ENCODE peak calls at places on chromosomes 11 and 22, in five cellular contexts. K is lower lobe of right lung, L is astrocyte of the spinal cord, C is mucosa of descending colon, A is coronary artery. Y is an unnamed sample.

GRCh38 chr22:47681766-47682165 is 919.3 kb downstream of the TBC1D22A start:
- DNase-seq in K (no peak), L (no peak), C (no peak), A (no peak), Y (no peak)

GRCh38 chr11:11265994-11266606 is 87.0 kb downstream of the CSNK2A3 start:
- DNase-seq in K (peak), L (peak), C (peak), A (no peak), Y (peak)

GRCh38 chr22:50730941-50731661 is 6.9 kb upstream of the ACR start:
- DNase-seq in K (peak), L (no peak), C (no peak), A (no peak), Y (peak)

GRCh38 chr22:46638601-46639431 is 18.6 kb downstream of the GRAMD4 start:
- DNase-seq in K (peak), L (no peak), C (no peak), A (no peak), Y (peak)

GRCh38 chr22:24391836-24392217 is 35.6 kb upstream of the ADORA2A start:
- DNase-seq in K (no peak), L (peak), C (no peak), A (no peak), Y (no peak)

GRCh38 chr11:95230054-95231034 is 658 bp downstream of the SESN3 start:
- DNase-seq in K (no peak), L (peak), C (peak), A (peak), Y (no peak)

GRCh38 chr11:765025-765801 is 12.1 kb downstream of the GATD1 start:
- DNase-seq in K (peak), L (peak), C (peak), A (peak), Y (no peak)

GRCh38 chr22:29216873-29217666 is 11.4 kb downstream of the EMID1 start:
- DNase-seq in K (no peak), L (no peak), C (no peak), A (peak), Y (no peak)

GRCh38 chr11:83272627-83273026 is 13.5 kb downstream of the CCDC90B start:
- DNase-seq in K (no peak), L (peak), C (no peak), A (no peak), Y (no peak)

GRCh38 chr22:23791737-23792645 is 5.2 kb downstream of the SMARCB1 start:
- DNase-seq in K (peak), L (no peak), C (no peak), A (no peak), Y (no peak)

GRCh38 chr11:104064016-104064630 is 27.7 kb downstream of the DDI1 start:
- DNase-seq in K (no peak), L (no peak), C (no peak), A (no peak), Y (no peak)

GRCh38 chr11:80495116-80495515 is 1054.3 kb upstream of the TENM4 start:
- DNase-seq in K (no peak), L (no peak), C (no peak), A (no peak), Y (no peak)

GRCh38 chr22:29268511-29269229 is 602 bp downstream of the EWSR1 start:
- DNase-seq in K (peak), L (peak), C (peak), A (no peak), Y (peak)

GRCh38 chr11:119744577-119744976 is 15.6 kb upstream of the NECTIN1 start:
- DNase-seq in K (no peak), L (no peak), C (no peak), A (no peak), Y (peak)

GRCh38 chr22:24583221-24583971 is 9.5 kb downstream of the LRRC75B start:
- DNase-seq in K (no peak), L (peak), C (peak), A (no peak), Y (no peak)

GRCh38 chr11:108929241-108929640 is 264.4 kb downstream of the DDX10 start:
- DNase-seq in K (no peak), L (peak), C (no peak), A (no peak), Y (no peak)

GRCh38 chr22:22133910-22134309 is 110.7 kb upstream of the VPREB1 start:
- DNase-seq in K (no peak), L (no peak), C (no peak), A (no peak), Y (no peak)

GRCh38 chr11:121091492-121092179 is 9.4 kb upstream of the TECTA start:
- DNase-seq in K (no peak), L (no peak), C (no peak), A (no peak), Y (no peak)

GRCh38 chr11:36090351-36091245 is 146.7 kb downstream of the LDLRAD3 start:
- DNase-seq in K (no peak), L (no peak), C (no peak), A (no peak), Y (no peak)

GRCh38 chr11:45252134-45252856 is 33.8 kb downstream of the SYT13 start:
- DNase-seq in K (peak), L (peak), C (peak), A (no peak), Y (peak)

GRCh38 chr11:86919557-86920210 is 35.5 kb downstream of the FZD4 start:
- DNase-seq in K (no peak), L (peak), C (peak), A (no peak), Y (no peak)

GRCh38 chr11:83827520-83827919 is 541.4 kb upstream of the CCDC90B start:
- DNase-seq in K (no peak), L (peak), C (no peak), A (no peak), Y (no peak)

GRCh38 chr11:20355221-20356219 is 8.0 kb upstream of the HTATIP2 start:
- DNase-seq in K (no peak), L (peak), C (peak), A (no peak), Y (no peak)

GRCh38 chr11:20002312-20003216 is 157.7 kb downstream of the DBX1 start:
- DNase-seq in K (no peak), L (no peak), C (no peak), A (no peak), Y (no peak)

GRCh38 chr11:29781268-29781667 is 235.6 kb downstream of the KCNA4 start:
- DNase-seq in K (no peak), L (no peak), C (no peak), A (no peak), Y (no peak)

GRCh38 chr11:69674886-69675714 is at the start of gene LTO1:
- DNase-seq in K (peak), L (peak), C (peak), A (peak), Y (peak)
- TF ChIP-seq CTCF in K (no peak), L (no peak), C (no peak), A (no peak), Y (no peak)

DNA sequence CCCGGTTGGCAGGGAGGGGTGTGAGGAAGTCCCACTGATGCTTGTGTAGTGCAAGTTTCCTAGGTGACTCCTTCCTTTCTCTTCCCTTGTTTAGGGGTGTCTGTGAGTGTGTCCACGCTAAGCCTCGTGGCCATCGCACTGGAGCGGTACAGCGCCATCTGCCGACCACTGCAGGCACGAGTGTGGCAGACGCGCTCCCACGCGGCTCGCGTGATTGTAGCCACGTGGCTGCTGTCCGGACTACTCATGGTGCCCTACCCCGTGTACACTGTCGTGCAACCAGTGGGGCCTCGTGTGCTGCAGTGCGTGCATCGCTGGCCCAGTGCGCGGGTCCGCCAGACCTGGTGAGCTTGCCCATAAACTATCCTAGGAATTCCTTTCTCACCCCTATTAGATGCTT is 10.4 kb downstream of the CCKBR start:
- DNase-seq in K (no peak), L (no peak), C (no peak), A (no peak), Y (no peak)
- TF ChIP-seq CTCF in K (peak), L (no peak), C (no peak), A (no peak), Y (no peak)

GRCh38 chr22:44337658-44338004 is 24.9 kb upstream of the SHISAL1 start:
- DNase-seq in K (no peak), L (peak), C (no peak), A (no peak), Y (no peak)
- TF ChIP-seq CTCF in K (no peak), L (no peak), C (no peak), A (no peak), Y (no peak)

DNA sequence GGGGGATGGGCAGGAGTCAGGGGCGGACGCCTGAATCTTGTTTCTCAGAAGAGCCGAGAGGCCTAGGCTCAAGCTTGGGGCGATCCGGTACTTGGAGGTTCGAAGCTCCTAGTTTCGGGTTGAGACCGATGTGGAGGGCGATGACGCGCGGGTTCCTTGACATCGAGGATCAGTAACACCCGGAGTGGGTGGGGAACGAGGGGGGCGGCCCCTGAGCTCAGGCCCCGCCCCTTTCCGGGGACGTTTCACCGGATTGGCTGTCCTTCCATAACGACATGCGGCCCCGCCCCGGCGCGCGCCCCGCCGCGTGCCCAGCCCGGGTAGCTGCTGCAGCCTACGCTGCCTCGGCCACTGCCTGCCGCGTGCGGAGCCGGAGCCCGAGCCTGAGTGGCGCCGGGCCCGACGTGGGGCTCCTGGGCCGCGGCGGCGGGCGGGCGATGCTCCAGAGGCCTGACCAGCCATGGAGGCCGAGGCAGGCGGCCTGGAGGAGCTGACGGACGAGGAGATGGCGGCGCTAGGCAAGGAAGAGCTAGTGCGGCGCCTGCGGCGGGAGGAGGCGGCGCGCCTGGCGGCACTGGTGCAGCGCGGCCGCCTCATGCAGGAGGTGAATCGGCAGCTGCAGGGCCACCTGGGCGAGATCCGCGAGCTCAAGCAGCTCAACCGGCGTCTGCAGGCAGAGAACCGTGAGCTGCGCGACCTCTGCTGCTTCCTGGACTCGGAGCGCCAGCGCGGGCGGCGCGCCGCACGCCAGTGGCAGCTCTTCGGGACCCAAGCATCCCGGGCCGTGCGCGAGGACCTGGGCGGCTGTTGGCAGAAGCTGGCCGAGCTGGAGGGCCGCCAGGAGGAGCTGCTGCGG is at the start of gene CCDC85B:
- DNase-seq in K (peak), L (peak), C (peak), A (peak), Y (peak)
- TF ChIP-seq CTCF in K (no peak), L (no peak), C (no peak), A (no peak), Y (no peak)

GRCh38 chr11:111512296-111513239 is at the start of gene BTG4:
- DNase-seq in K (peak), L (no peak), C (no peak), A (no peak), Y (no peak)

GRCh38 chr11:111515591-111515990 is 1.0 kb downstream of the HOATZ start:
- DNase-seq in K (no peak), L (no peak), C (no peak), A (no peak), Y (no peak)

GRCh38 chr11:111513240-111513605 is 1.0 kb upstream of the BTG4 start:
- DNase-seq in K (no peak), L (no peak), C (no peak), A (no peak), Y (no peak)

GRCh38 chr11:111510311-111510710 is 1.9 kb downstream of the BTG4 start:
- DNase-seq in K (no peak), L (no peak), C (no peak), A (no peak), Y (no peak)

DNA sequence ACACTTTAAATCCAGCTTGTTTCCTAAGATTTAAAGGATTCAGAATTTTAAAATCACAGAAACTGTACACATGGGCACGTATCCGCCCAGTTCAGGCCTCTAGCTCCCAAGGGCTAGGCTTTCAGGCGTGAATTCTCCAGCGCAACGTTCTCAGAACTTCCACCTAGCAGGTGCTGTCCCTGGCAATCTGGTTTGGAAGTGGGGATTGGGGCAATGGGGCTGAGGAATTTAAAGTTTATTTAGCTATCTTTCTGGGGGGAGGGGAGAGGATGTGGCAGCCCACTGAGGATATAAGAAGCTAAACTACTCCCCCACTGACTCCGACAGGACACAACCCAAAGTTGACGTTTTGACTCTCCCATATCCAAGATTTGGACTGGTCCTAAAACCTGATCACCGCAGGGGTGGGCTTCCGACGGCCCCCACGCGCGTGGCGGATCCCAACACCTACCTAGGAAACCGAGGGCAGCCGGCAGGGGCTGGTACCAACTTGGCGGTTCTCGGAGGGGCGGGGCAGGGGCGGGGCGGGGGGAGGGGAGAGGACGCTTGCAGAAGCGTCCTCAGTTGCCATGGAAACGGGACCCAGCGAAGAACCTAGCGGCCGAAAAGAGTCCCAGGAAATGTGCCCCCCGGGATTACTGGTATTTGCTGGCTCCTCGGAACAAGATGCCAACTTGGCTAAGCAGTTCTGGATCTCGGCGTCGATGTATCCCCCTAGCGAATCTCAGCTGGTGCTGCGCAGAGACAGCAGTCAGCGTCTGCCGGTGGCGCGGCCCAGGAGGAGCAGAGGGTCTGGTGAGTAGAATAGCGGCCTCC is at the start of gene HOATZ:
- DNase-seq in K (peak), L (peak), C (no peak), A (no peak), Y (no peak)
- TF ChIP-seq CTCF in K (no peak), L (peak), C (no peak), A (no peak), Y (no peak)

GRCh38 chr11:12388171-12388570 is 10.8 kb downstream of the PARVA start:
- DNase-seq in K (no peak), L (no peak), C (no peak), A (no peak), Y (no peak)

GRCh38 chr11:12390687-12391110 is 13.3 kb downstream of the PARVA start:
- DNase-seq in K (no peak), L (no peak), C (no peak), A (no peak), Y (no peak)

GRCh38 chr11:12388939-12389670 is 11.7 kb downstream of the PARVA start:
- DNase-seq in K (no peak), L (no peak), C (no peak), A (no peak), Y (no peak)

GRCh38 chr11:12390258-12390657 is 12.9 kb downstream of the PARVA start:
- DNase-seq in K (no peak), L (no peak), C (no peak), A (no peak), Y (no peak)

GRCh38 chr11:12389676-12390075 is 12.3 kb downstream of the PARVA start:
- DNase-seq in K (no peak), L (no peak), C (no peak), A (no peak), Y (no peak)
- TF ChIP-seq CTCF in K (no peak), L (no peak), C (no peak), A (no peak), Y (no peak)

DNA sequence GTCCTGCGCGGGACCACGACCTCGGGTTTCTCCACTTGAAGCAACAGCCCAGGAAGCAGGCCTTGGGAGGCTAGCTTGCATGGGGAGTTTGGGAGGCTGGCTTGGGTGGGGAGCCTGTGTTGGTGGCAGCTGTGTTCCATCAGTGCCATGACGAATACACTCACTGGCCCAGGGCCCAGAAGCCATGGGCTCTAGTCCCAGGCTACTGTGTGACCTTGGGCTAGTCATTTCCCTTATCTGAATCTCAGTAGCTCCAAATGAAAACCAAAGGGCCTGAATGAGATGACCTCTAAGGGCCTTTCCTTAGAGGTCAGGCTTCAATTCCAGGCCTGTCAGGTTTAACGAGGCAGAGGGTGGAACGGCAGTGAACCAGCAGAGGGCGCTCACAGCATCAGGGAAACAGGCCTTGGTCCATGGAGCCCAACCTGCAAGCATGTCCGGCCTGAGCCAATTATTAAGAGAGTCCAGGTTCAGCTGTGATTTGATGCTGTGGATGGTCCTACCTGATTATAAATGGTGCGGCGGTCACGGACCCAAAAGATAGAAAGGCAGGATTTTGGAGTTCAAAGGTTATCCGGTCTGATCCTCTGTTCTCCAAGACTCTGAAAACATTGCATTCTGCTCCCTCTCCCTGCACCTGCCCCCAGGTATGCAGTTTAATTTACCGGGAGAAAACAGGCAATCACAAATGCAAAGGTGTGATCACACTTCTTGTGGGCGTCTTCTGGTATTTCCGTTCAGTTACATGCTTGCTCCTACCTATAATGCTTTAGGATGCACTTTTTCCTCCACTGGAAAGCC is 15.9 kb downstream of the PTPN5 start:
- DNase-seq in K (peak), L (peak), C (peak), A (no peak), Y (peak)
- TF ChIP-seq CTCF in K (peak), L (peak), C (peak), A (no peak), Y (peak)